ENCODE peak calls at places on chromosomes 5 and 9, in four cellular contexts. One of them, this sample, is unnamed.

GRCh38 chr9:123757547-123757946 is 172.4 kb downstream of the DENND1A start:
- DNase-seq in ascending aorta: no peak
- DNase-seq in OCI-LY7: no peak
- DNase-seq in cardiac fibroblast: no peak
- DNase-seq in this sample: no peak

GRCh38 chr5:180470966-180471582 is 23.1 kb upstream of the CNOT6 start:
- DNase-seq in ascending aorta: peak; percentile 70
- DNase-seq in OCI-LY7: peak; percentile 62
- DNase-seq in cardiac fibroblast: peak; percentile 69
- DNase-seq in this sample: peak; percentile 79

GRCh38 chr5:68898961-68899471 is 194.8 kb upstream of the SLC30A5 start:
- DNase-seq in OCI-LY7: no peak
- DNase-seq in cardiac fibroblast: peak; percentile 83
- DNase-seq in ascending aorta: no peak
- DNase-seq in this sample: no peak

GRCh38 chr5:574906-575305 is 37.2 kb upstream of the CEP72 start:
- DNase-seq in ascending aorta: no peak
- DNase-seq in OCI-LY7: no peak
- DNase-seq in cardiac fibroblast: no peak
- DNase-seq in this sample: no peak

GRCh38 chr5:75368391-75368790 is 31.4 kb downstream of the HMGCR start:
- DNase-seq in cardiac fibroblast: peak; percentile 50
- DNase-seq in OCI-LY7: no peak
- DNase-seq in ascending aorta: no peak
- DNase-seq in this sample: no peak

GRCh38 chr5:16534280-16534679 is 68.7 kb upstream of the ZNF622 start:
- DNase-seq in ascending aorta: no peak
- DNase-seq in OCI-LY7: no peak
- DNase-seq in cardiac fibroblast: no peak
- DNase-seq in this sample: no peak

GRCh38 chr9:88820055-88820454 is 171.2 kb upstream of the S1PR3 start:
- DNase-seq in cardiac fibroblast: no peak
- DNase-seq in OCI-LY7: no peak
- DNase-seq in ascending aorta: no peak
- DNase-seq in this sample: no peak

GRCh38 chr9:124297553-124297905 is 39.8 kb downstream of the NEK6 start:
- DNase-seq in OCI-LY7: no peak
- DNase-seq in cardiac fibroblast: peak; percentile 96
- DNase-seq in ascending aorta: peak; percentile 83
- DNase-seq in this sample: no peak

GRCh38 chr9:91733006-91733624 is 216.9 kb downstream of the ROR2 start:
- DNase-seq in OCI-LY7: no peak
- DNase-seq in cardiac fibroblast: no peak
- DNase-seq in ascending aorta: no peak
- DNase-seq in this sample: no peak
- TF ChIP-seq CTCF in OCI-LY7: no peak
- TF ChIP-seq CTCF in cardiac fibroblast: no peak
- TF ChIP-seq CTCF in ascending aorta: no peak
- TF ChIP-seq CTCF in this sample: no peak

DNA sequence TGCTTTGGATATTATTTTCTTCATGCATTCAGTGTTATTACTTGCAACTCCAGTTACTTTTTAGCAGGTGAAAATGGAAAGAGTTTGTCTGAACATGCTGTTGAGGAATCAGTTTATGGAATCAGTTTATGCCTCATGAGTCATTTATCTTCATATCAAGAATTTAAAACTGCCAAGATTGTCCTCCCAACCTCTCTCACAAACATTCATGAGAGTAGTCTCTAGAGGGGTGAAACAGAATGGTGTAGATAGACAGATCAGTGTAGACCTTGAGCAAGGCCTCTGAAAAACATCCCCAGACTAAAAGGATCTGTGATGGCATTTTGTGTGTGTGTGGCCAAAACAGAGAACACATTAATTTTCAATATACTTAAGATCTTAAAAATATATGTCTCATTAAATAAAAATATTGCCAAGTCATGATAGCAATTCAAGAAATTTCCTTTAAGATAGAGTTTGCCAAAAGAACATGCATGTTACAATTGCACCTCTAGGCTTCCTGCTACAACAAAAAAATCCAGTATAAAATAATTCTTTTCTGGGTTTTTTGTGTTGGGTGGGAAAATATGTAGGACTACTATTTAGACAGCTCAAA is 5.0 kb downstream of the ANXA1 start:
- DNase-seq in OCI-LY7: no peak
- DNase-seq in cardiac fibroblast: no peak
- DNase-seq in ascending aorta: no peak
- DNase-seq in this sample: no peak
- TF ChIP-seq CTCF in OCI-LY7: no peak
- TF ChIP-seq CTCF in cardiac fibroblast: no peak
- TF ChIP-seq CTCF in ascending aorta: no peak
- TF ChIP-seq CTCF in this sample: no peak

DNA sequence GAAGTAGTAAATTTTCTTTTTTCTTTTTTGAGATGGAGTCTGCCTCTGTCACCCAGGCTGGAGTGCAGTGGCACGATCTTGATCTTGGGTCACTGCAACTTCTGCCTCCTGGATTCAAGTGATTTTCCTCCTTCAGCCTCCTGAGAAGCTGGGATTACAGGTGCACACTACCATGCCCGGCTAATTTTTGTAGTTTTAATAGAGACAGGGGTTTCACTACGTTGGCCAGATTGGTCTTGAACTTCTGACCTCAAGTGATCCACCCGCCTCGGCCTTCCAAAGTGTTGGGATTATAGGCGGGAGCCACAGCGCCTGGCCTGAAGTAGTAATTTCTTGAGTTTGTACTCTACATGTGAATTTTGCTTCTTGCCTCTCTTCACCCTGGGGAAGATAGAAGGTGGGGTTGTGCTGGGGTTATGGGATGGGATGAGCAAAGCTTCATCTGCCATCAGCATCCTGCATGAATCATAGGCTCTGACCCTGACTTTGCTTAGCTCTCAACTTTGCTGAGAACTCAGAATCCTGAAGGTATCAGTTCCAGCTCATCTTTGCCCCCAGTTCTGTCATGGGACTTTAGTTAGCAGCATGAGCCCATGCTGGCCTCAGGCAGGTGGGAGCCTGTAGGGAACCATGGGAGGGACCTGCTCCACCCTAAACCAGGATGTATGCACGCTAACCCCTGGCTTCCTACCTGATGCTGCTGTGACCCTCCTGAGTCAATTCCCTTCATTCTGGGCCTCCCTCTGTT is 9.3 kb upstream of the CCL21 start:
- DNase-seq in ascending aorta: no peak
- DNase-seq in OCI-LY7: no peak
- DNase-seq in cardiac fibroblast: no peak
- DNase-seq in this sample: no peak
- TF ChIP-seq CTCF in ascending aorta: no peak
- TF ChIP-seq CTCF in OCI-LY7: no peak
- TF ChIP-seq CTCF in cardiac fibroblast: no peak
- TF ChIP-seq CTCF in this sample: no peak

GRCh38 chr5:54743997-54744788 is 226.6 kb downstream of the SNX18 start:
- DNase-seq in ascending aorta: no peak
- DNase-seq in OCI-LY7: peak; percentile 50
- DNase-seq in cardiac fibroblast: peak; percentile 96
- DNase-seq in this sample: peak; percentile 45

GRCh38 chr5:54743581-54743980 is 226.0 kb downstream of the SNX18 start:
- DNase-seq in cardiac fibroblast: no peak
- DNase-seq in OCI-LY7: no peak
- DNase-seq in ascending aorta: no peak
- DNase-seq in this sample: no peak

GRCh38 chr5:54740141-54740540 is 222.6 kb downstream of the SNX18 start:
- DNase-seq in OCI-LY7: no peak
- DNase-seq in cardiac fibroblast: no peak
- DNase-seq in ascending aorta: no peak
- DNase-seq in this sample: no peak

GRCh38 chr5:54741711-54742110 is 224.2 kb downstream of the SNX18 start:
- DNase-seq in cardiac fibroblast: no peak
- DNase-seq in OCI-LY7: no peak
- DNase-seq in ascending aorta: no peak
- DNase-seq in this sample: no peak

GRCh38 chr5:54742417-54742889 is 224.9 kb downstream of the SNX18 start:
- DNase-seq in cardiac fibroblast: peak; percentile 69
- DNase-seq in OCI-LY7: no peak
- DNase-seq in ascending aorta: no peak
- DNase-seq in this sample: no peak
- TF ChIP-seq CTCF in cardiac fibroblast: no peak
- TF ChIP-seq CTCF in OCI-LY7: no peak
- TF ChIP-seq CTCF in ascending aorta: peak; percentile 18
- TF ChIP-seq CTCF in this sample: no peak

GRCh38 chr5:73629456-73629855 is 3.5 kb downstream of the ARHGEF28 start:
- DNase-seq in ascending aorta: no peak
- DNase-seq in OCI-LY7: no peak
- DNase-seq in cardiac fibroblast: no peak
- DNase-seq in this sample: no peak

GRCh38 chr5:73636408-73636807 is 10.4 kb downstream of the ARHGEF28 start:
- DNase-seq in cardiac fibroblast: no peak
- DNase-seq in OCI-LY7: no peak
- DNase-seq in ascending aorta: no peak
- DNase-seq in this sample: no peak

GRCh38 chr5:73631500-73631899 is 5.5 kb downstream of the ARHGEF28 start:
- DNase-seq in OCI-LY7: no peak
- DNase-seq in ascending aorta: no peak
- DNase-seq in cardiac fibroblast: no peak
- DNase-seq in this sample: no peak

GRCh38 chr5:73630760-73631159 is 4.8 kb downstream of the ARHGEF28 start:
- DNase-seq in OCI-LY7: no peak
- DNase-seq in cardiac fibroblast: no peak
- DNase-seq in ascending aorta: no peak
- DNase-seq in this sample: no peak

DNA sequence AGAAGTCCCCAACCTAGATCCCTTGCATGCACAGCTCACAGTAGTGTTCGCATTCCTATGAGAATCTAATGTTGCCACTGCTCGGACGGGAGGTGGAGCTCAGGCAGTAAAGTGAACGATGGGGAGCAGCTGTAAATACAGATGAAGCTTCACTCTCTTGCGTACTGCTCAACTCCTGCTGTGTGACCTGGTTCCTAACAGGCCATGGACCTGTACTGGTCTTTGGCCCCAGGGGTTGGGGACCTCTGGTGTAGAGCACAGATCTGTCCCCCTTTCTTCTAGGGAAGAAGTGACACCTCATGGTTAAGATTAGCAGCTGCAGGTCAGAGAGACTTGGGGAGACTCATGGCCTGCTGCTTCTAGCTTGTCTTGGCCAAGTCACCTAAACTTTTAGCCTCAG is 7.1 kb downstream of the ARHGEF28 start:
- DNase-seq in cardiac fibroblast: no peak
- DNase-seq in OCI-LY7: no peak
- DNase-seq in ascending aorta: no peak
- DNase-seq in this sample: no peak
- TF ChIP-seq CTCF in cardiac fibroblast: no peak
- TF ChIP-seq CTCF in OCI-LY7: no peak
- TF ChIP-seq CTCF in ascending aorta: no peak
- TF ChIP-seq CTCF in this sample: no peak

DNA sequence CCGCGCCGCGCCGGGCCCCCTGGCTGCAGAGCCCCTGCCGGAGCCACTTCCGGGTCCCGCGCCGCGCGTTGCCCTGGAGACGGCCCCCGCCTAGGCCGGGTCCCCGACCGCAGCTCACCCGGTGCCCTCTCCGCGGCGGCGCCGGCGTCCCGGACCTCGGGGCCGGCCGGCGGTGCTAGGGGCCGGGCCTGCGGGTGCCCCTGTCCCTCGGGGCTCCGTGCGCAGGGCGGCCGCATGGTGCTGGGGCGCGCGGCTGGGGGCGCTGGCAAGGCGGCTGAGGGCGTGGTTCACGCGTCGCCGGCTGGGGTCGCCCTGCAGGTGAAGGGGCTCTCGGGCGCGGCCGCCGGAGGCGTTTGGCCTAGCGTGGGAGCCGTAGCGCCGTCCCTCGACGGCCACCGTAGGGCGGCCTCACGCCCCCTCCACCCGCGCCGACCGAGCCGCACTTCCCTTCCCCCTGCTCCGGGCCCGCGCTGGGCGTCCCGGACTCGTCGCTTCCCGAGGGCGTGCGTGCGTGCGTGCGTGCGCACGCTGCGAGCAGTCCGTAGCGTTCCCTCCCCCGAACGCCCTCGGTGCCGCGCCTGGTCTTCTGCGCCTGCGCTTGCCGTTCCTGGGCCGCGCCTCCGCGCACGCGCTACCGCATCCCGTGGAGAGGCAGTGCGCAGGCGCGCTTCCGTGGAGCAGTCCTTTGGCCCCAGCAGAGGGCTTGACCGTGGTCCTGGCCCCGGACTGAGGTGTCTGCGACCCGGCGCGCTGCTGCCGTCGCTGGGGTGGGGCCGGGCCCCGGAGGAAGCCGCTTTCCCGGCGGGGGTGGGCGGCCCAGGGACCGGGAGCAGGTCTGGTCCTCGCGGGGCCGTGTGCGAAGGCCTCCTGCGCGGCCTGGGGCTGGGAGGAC is at the start of gene TMEM250:
- DNase-seq in cardiac fibroblast: peak; percentile 97
- DNase-seq in OCI-LY7: peak; percentile 97
- DNase-seq in ascending aorta: peak; percentile 96
- DNase-seq in this sample: peak; percentile 99
- TF ChIP-seq CTCF in cardiac fibroblast: no peak
- TF ChIP-seq CTCF in OCI-LY7: no peak
- TF ChIP-seq CTCF in ascending aorta: no peak
- TF ChIP-seq CTCF in this sample: no peak